ENCODE peak calls at places on chromosomes 3 and 15, in ten cellular contexts. One of them, this sample, is unnamed.

GRCh38 chr15:27844018-27844666 is 255.0 kb downstream of the OCA2 start:
- DNase-seq in naive B cell: no peak
- DNase-seq in stimulated activated CD8-positive, alpha-beta memory T cell treated with anti-CD3 and anti-CD28 coated beads, Interleukin-15, amount 100 ng/mL, for 24 hours: no peak
- DNase-seq in AG09319: no peak
- DNase-seq in iPS-NIHi11: no peak
- DNase-seq in ovary: no peak
- DNase-seq in stimulated activated naive B cell treated with anti-CD40 and anti-IgM and Interleukin-4, amounts not matched to agents 10 μg/mL and 1 μg/mL and 100 μg/mL, for 72 hours: no peak
- DNase-seq in NCI-H2081: no peak
- DNase-seq in NCI-H345: no peak
- DNase-seq in Panc1: peak
- DNase-seq in this sample: no peak

GRCh38 chr15:62603757-62604156 is 438.7 kb upstream of the C2CD4B start:
- DNase-seq in naive B cell: no peak
- DNase-seq in stimulated activated CD8-positive, alpha-beta memory T cell treated with anti-CD3 and anti-CD28 coated beads, Interleukin-15, amount 100 ng/mL, for 24 hours: no peak
- DNase-seq in AG09319: no peak
- DNase-seq in iPS-NIHi11: no peak
- DNase-seq in ovary: no peak
- DNase-seq in stimulated activated naive B cell treated with anti-CD40 and anti-IgM and Interleukin-4, amounts not matched to agents 10 μg/mL and 1 μg/mL and 100 μg/mL, for 72 hours: no peak
- DNase-seq in NCI-H2081: no peak
- DNase-seq in NCI-H345: no peak
- DNase-seq in Panc1: no peak
- DNase-seq in this sample: no peak

GRCh38 chr3:174333640-174334039 is 525.5 kb upstream of the NAALADL2 start:
- DNase-seq in naive B cell: no peak
- DNase-seq in stimulated activated CD8-positive, alpha-beta memory T cell treated with anti-CD3 and anti-CD28 coated beads, Interleukin-15, amount 100 ng/mL, for 24 hours: no peak
- DNase-seq in AG09319: no peak
- DNase-seq in iPS-NIHi11: no peak
- DNase-seq in ovary: no peak
- DNase-seq in stimulated activated naive B cell treated with anti-CD40 and anti-IgM and Interleukin-4, amounts not matched to agents 10 μg/mL and 1 μg/mL and 100 μg/mL, for 72 hours: no peak
- DNase-seq in NCI-H2081: peak
- DNase-seq in NCI-H345: peak
- DNase-seq in Panc1: no peak
- DNase-seq in this sample: no peak

GRCh38 chr3:30689202-30689641 is 82.8 kb downstream of the TGFBR2 start:
- DNase-seq in naive B cell: no peak
- DNase-seq in stimulated activated CD8-positive, alpha-beta memory T cell treated with anti-CD3 and anti-CD28 coated beads, Interleukin-15, amount 100 ng/mL, for 24 hours: no peak
- DNase-seq in AG09319: no peak
- DNase-seq in iPS-NIHi11: no peak
- DNase-seq in ovary: peak
- DNase-seq in stimulated activated naive B cell treated with anti-CD40 and anti-IgM and Interleukin-4, amounts not matched to agents 10 μg/mL and 1 μg/mL and 100 μg/mL, for 72 hours: no peak
- DNase-seq in NCI-H2081: peak
- DNase-seq in NCI-H345: no peak
- DNase-seq in Panc1: no peak
- DNase-seq in this sample: peak

GRCh38 chr15:77599899-77600298 is 32.8 kb downstream of the LINGO1 start:
- DNase-seq in naive B cell: no peak
- DNase-seq in stimulated activated CD8-positive, alpha-beta memory T cell treated with anti-CD3 and anti-CD28 coated beads, Interleukin-15, amount 100 ng/mL, for 24 hours: no peak
- DNase-seq in AG09319: no peak
- DNase-seq in iPS-NIHi11: peak
- DNase-seq in ovary: no peak
- DNase-seq in stimulated activated naive B cell treated with anti-CD40 and anti-IgM and Interleukin-4, amounts not matched to agents 10 μg/mL and 1 μg/mL and 100 μg/mL, for 72 hours: no peak
- DNase-seq in NCI-H2081: peak
- DNase-seq in NCI-H345: no peak
- DNase-seq in Panc1: no peak
- DNase-seq in this sample: peak

GRCh38 chr3:149813367-149814281 is 609 bp downstream of the RNF13 start:
- DNase-seq in naive B cell: no peak
- DNase-seq in stimulated activated CD8-positive, alpha-beta memory T cell treated with anti-CD3 and anti-CD28 coated beads, Interleukin-15, amount 100 ng/mL, for 24 hours: no peak
- DNase-seq in AG09319: no peak
- DNase-seq in iPS-NIHi11: peak
- DNase-seq in ovary: peak
- DNase-seq in stimulated activated naive B cell treated with anti-CD40 and anti-IgM and Interleukin-4, amounts not matched to agents 10 μg/mL and 1 μg/mL and 100 μg/mL, for 72 hours: no peak
- DNase-seq in NCI-H2081: peak
- DNase-seq in NCI-H345: no peak
- DNase-seq in Panc1: no peak
- DNase-seq in this sample: peak

GRCh38 chr3:88626426-88627120 is 476.8 kb downstream of the C3orf38 start:
- DNase-seq in naive B cell: no peak
- DNase-seq in stimulated activated CD8-positive, alpha-beta memory T cell treated with anti-CD3 and anti-CD28 coated beads, Interleukin-15, amount 100 ng/mL, for 24 hours: no peak
- DNase-seq in AG09319: no peak
- DNase-seq in iPS-NIHi11: no peak
- DNase-seq in ovary: no peak
- DNase-seq in stimulated activated naive B cell treated with anti-CD40 and anti-IgM and Interleukin-4, amounts not matched to agents 10 μg/mL and 1 μg/mL and 100 μg/mL, for 72 hours: no peak
- DNase-seq in NCI-H2081: peak
- DNase-seq in NCI-H345: no peak
- DNase-seq in Panc1: no peak
- DNase-seq in this sample: no peak

GRCh38 chr3:119427669-119428068 is 35.7 kb downstream of the TMEM39A start:
- DNase-seq in naive B cell: no peak
- DNase-seq in stimulated activated CD8-positive, alpha-beta memory T cell treated with anti-CD3 and anti-CD28 coated beads, Interleukin-15, amount 100 ng/mL, for 24 hours: no peak
- DNase-seq in AG09319: no peak
- DNase-seq in iPS-NIHi11: no peak
- DNase-seq in ovary: no peak
- DNase-seq in stimulated activated naive B cell treated with anti-CD40 and anti-IgM and Interleukin-4, amounts not matched to agents 10 μg/mL and 1 μg/mL and 100 μg/mL, for 72 hours: no peak
- DNase-seq in NCI-H2081: no peak
- DNase-seq in NCI-H345: no peak
- DNase-seq in Panc1: no peak
- DNase-seq in this sample: no peak

GRCh38 chr15:33279613-33280205 is 31.1 kb upstream of the RYR3 start:
- DNase-seq in naive B cell: no peak
- DNase-seq in stimulated activated CD8-positive, alpha-beta memory T cell treated with anti-CD3 and anti-CD28 coated beads, Interleukin-15, amount 100 ng/mL, for 24 hours: no peak
- DNase-seq in AG09319: no peak
- DNase-seq in iPS-NIHi11: no peak
- DNase-seq in ovary: no peak
- DNase-seq in stimulated activated naive B cell treated with anti-CD40 and anti-IgM and Interleukin-4, amounts not matched to agents 10 μg/mL and 1 μg/mL and 100 μg/mL, for 72 hours: no peak
- DNase-seq in NCI-H2081: no peak
- DNase-seq in NCI-H345: no peak
- DNase-seq in Panc1: no peak
- DNase-seq in this sample: no peak

GRCh38 chr15:58934521-58934920 is 1.0 kb upstream of the SLTM start:
- DNase-seq in naive B cell: no peak
- DNase-seq in stimulated activated CD8-positive, alpha-beta memory T cell treated with anti-CD3 and anti-CD28 coated beads, Interleukin-15, amount 100 ng/mL, for 24 hours: no peak
- DNase-seq in AG09319: no peak
- DNase-seq in iPS-NIHi11: no peak
- DNase-seq in ovary: no peak
- DNase-seq in stimulated activated naive B cell treated with anti-CD40 and anti-IgM and Interleukin-4, amounts not matched to agents 10 μg/mL and 1 μg/mL and 100 μg/mL, for 72 hours: no peak
- DNase-seq in NCI-H2081: no peak
- DNase-seq in NCI-H345: no peak
- DNase-seq in Panc1: no peak
- DNase-seq in this sample: no peak

GRCh38 chr3:101131767-101132166 is 138.5 kb upstream of the ABI3BP start:
- DNase-seq in naive B cell: no peak
- DNase-seq in stimulated activated CD8-positive, alpha-beta memory T cell treated with anti-CD3 and anti-CD28 coated beads, Interleukin-15, amount 100 ng/mL, for 24 hours: no peak
- DNase-seq in AG09319: no peak
- DNase-seq in iPS-NIHi11: peak
- DNase-seq in ovary: no peak
- DNase-seq in stimulated activated naive B cell treated with anti-CD40 and anti-IgM and Interleukin-4, amounts not matched to agents 10 μg/mL and 1 μg/mL and 100 μg/mL, for 72 hours: no peak
- DNase-seq in NCI-H2081: no peak
- DNase-seq in NCI-H345: no peak
- DNase-seq in Panc1: no peak
- DNase-seq in this sample: no peak

GRCh38 chr3:181909241-181909640 is 197.5 kb downstream of the SOX2 start:
- DNase-seq in naive B cell: no peak
- DNase-seq in stimulated activated CD8-positive, alpha-beta memory T cell treated with anti-CD3 and anti-CD28 coated beads, Interleukin-15, amount 100 ng/mL, for 24 hours: no peak
- DNase-seq in AG09319: no peak
- DNase-seq in iPS-NIHi11: no peak
- DNase-seq in ovary: no peak
- DNase-seq in stimulated activated naive B cell treated with anti-CD40 and anti-IgM and Interleukin-4, amounts not matched to agents 10 μg/mL and 1 μg/mL and 100 μg/mL, for 72 hours: no peak
- DNase-seq in NCI-H2081: no peak
- DNase-seq in NCI-H345: no peak
- DNase-seq in Panc1: no peak
- DNase-seq in this sample: no peak

GRCh38 chr3:186038360-186038759 is 70.5 kb downstream of the ETV5 start:
- DNase-seq in naive B cell: no peak
- DNase-seq in stimulated activated CD8-positive, alpha-beta memory T cell treated with anti-CD3 and anti-CD28 coated beads, Interleukin-15, amount 100 ng/mL, for 24 hours: no peak
- DNase-seq in AG09319: no peak
- DNase-seq in iPS-NIHi11: no peak
- DNase-seq in ovary: no peak
- DNase-seq in stimulated activated naive B cell treated with anti-CD40 and anti-IgM and Interleukin-4, amounts not matched to agents 10 μg/mL and 1 μg/mL and 100 μg/mL, for 72 hours: no peak
- DNase-seq in NCI-H2081: no peak
- DNase-seq in NCI-H345: no peak
- DNase-seq in Panc1: no peak
- DNase-seq in this sample: no peak

GRCh38 chr15:25611603-25612002 is 172.8 kb upstream of the UBE3A start:
- DNase-seq in naive B cell: no peak
- DNase-seq in stimulated activated CD8-positive, alpha-beta memory T cell treated with anti-CD3 and anti-CD28 coated beads, Interleukin-15, amount 100 ng/mL, for 24 hours: no peak
- DNase-seq in AG09319: no peak
- DNase-seq in iPS-NIHi11: no peak
- DNase-seq in ovary: no peak
- DNase-seq in stimulated activated naive B cell treated with anti-CD40 and anti-IgM and Interleukin-4, amounts not matched to agents 10 μg/mL and 1 μg/mL and 100 μg/mL, for 72 hours: no peak
- DNase-seq in NCI-H2081: no peak
- DNase-seq in NCI-H345: no peak
- DNase-seq in Panc1: no peak
- DNase-seq in this sample: peak

This sample was measured in right cardiac atrium.